ENCODE peak calls at places on chromosomes 11 and 22, in six cellular contexts. I, Y, N, H, T and O are unnamed samples.

GRCh38 chr11:72786305-72787261 is 7.3 kb downstream of the STARD10 start:
- DNase-seq in T (no peak), Y (no peak), N (peak; percentile 48), I (peak; percentile 89), H (no peak), O (no peak)

GRCh38 chr22:29031236-29031982 is 30.2 kb downstream of the C22orf31 start:
- DNase-seq in Y (peak; percentile 85), H (no peak), N (peak; percentile 82), I (peak; percentile 44), T (no peak), O (no peak)

GRCh38 chr11:120122921-120123683 is 14.8 kb downstream of the TRIM29 start:
- DNase-seq in N (no peak), Y (no peak), H (no peak), T (no peak), I (no peak), O (no peak)

GRCh38 chr11:119684361-119685072 is 44.5 kb downstream of the NECTIN1 start:
- DNase-seq in N (peak; percentile 47), T (no peak), I (no peak), Y (no peak), H (peak; percentile 60), O (no peak)

GRCh38 chr11:120172054-120172881 is 34.4 kb upstream of the TRIM29 start:
- DNase-seq in Y (peak; percentile 71), N (peak; percentile 77), H (peak; percentile 51), T (peak; percentile 45), I (peak; percentile 77), O (no peak)

GRCh38 chr11:114128399-114128798 is 68.9 kb downstream of the ZBTB16 start:
- DNase-seq in H (no peak), T (no peak), N (no peak), Y (no peak), I (no peak), O (no peak)

GRCh38 chr22:21450320-21450831 is 16.8 kb upstream of the TMEM191C start:
- DNase-seq in I (peak; percentile 18), T (no peak), N (peak; percentile 1), Y (peak; percentile 11), H (no peak), O (no peak)

GRCh38 chr11:44842219-44842618 is 108.5 kb downstream of the TP53I11 start:
- DNase-seq in T (no peak), Y (no peak), I (no peak), N (no peak), H (no peak), O (no peak)

GRCh38 chr11:24556693-24557092 is 59.8 kb downstream of the LUZP2 start:
- DNase-seq in I (no peak), N (no peak), T (no peak), Y (no peak), H (no peak), O (no peak)

GRCh38 chr11:34936945-34937344 is 20.5 kb downstream of the PDHX start:
- DNase-seq in T (no peak), Y (no peak), H (no peak), I (no peak), N (no peak), O (no peak)

GRCh38 chr22:36406721-36407120 is 19.0 kb upstream of the MYH9 start:
- DNase-seq in T (no peak), H (no peak), N (no peak), I (no peak), Y (no peak), O (no peak)

GRCh38 chr11:120168960-120169681 is 31.2 kb upstream of the TRIM29 start:
- DNase-seq in H (peak; percentile 45), N (peak; percentile 71), I (peak; percentile 75), Y (no peak), T (peak; percentile 41), O (no peak)

GRCh38 chr11:126101241-126101929 is 38.7 kb upstream of the CDON start:
- DNase-seq in H (no peak), T (no peak), N (no peak), I (no peak), Y (no peak), O (no peak)

GRCh38 chr22:26515938-26516337 is 3.7 kb upstream of the TFIP11 start:
- DNase-seq in H (no peak), Y (no peak), I (no peak), N (no peak), T (no peak), O (no peak)

GRCh38 chr22:26516503-26516902 is 4.2 kb upstream of the TFIP11 start:
- DNase-seq in T (no peak), N (peak; percentile 61), Y (no peak), H (no peak), I (no peak), O (no peak)

GRCh38 chr22:26514419-26515161 is 2.3 kb upstream of the TFIP11 start:
- DNase-seq in T (no peak), H (no peak), I (no peak), Y (no peak), N (no peak), O (no peak)

GRCh38 chr22:26512149-26512793 is at the start of gene TFIP11:
- DNase-seq in N (peak; percentile 95), I (peak; percentile 97), H (peak; percentile 94), Y (peak; percentile 94), T (peak; percentile 88), O (peak; percentile 88)

GRCh38 chr22:26513852-26514251 is 1.6 kb upstream of the TFIP11 start:
- DNase-seq in I (no peak), T (no peak), N (no peak), H (no peak), Y (no peak), O (no peak)
- H3K4me3 ChIP-seq in I (no peak overlapping the region), T (no peak overlapping the region), N (no peak overlapping the region), H (no peak overlapping the region), Y (no peak overlapping the region), O (no peak overlapping the region)

GRCh38 chr22:39953101-39953500 is 7.1 kb upstream of the TMA7B start:
- DNase-seq in I (no peak), T (no peak), H (no peak), Y (no peak), N (no peak), O (no peak)

GRCh38 chr22:39952347-39952746 is 7.8 kb upstream of the TMA7B start:
- DNase-seq in Y (no peak), H (no peak), T (peak; percentile 46), I (no peak), N (no peak), O (no peak)

GRCh38 chr22:39956932-39957664 is 3.1 kb upstream of the TMA7B start:
- DNase-seq in Y (no peak), T (no peak), H (peak; percentile 91), I (no peak), N (no peak), O (no peak)

GRCh38 chr22:39955675-39956074 is 4.5 kb upstream of the TMA7B start:
- DNase-seq in N (no peak), H (no peak), I (no peak), Y (no peak), T (no peak), O (no peak)

DNA sequence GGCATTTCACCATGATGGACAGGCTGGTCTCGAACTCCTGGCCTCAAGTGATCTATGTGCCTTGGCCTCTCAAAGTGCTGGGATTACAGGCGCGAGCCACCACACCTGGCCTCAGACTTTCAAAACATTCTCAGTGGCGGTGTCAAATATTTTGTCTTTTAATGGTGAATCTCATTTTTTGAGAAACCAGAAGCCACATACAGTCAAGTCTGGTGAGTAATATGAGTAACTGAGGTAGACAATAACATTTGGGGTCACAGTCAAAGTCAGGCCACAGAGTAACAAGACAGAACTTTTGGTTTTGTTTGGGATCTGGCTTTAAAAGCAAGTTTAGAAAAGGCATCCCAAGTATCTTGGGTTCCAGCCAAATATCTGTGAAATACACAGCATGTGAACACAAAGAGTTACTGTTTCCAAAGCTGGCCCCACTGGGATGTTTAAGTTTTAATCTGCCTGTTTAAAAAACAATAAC is 5.6 kb upstream of the TMA7B start:
- DNase-seq in I (no peak), H (no peak), Y (no peak), N (peak; percentile 40), T (no peak), O (no peak)
- H3K4me1 ChIP-seq in I (peaks cover 18% of the 10 kb centered on the region), H (peaks cover 36% of the 10 kb centered on the region), Y (no peaks in the 10 kb centered on the region), N (no peaks in the 10 kb centered on the region), T (peaks cover 94% of the 10 kb centered on the region), O (peaks cover 64% of the 10 kb centered on the region)

GRCh38 chr11:66373261-66373660 is 1.7 kb upstream of the SLC29A2 start:
- DNase-seq in N (no peak), I (no peak), T (no peak), H (no peak), Y (no peak), O (no peak)
- H3K27ac ChIP-seq in N (peak overlapping the region; percentile 47), I (no peak overlapping the region), T (no peak overlapping the region), H (no peak overlapping the region), Y (no peak overlapping the region), O (no peak overlapping the region)

GRCh38 chr22:25742918-25743708 is 1.1 kb downstream of the MYO18B start:
- DNase-seq in T (no peak), I (no peak), H (no peak), Y (no peak), N (no peak), O (no peak)
- H3K4me3 ChIP-seq in T (no peak overlapping the region), I (no peak overlapping the region), H (peak overlapping the region; percentile 39), Y (no peak overlapping the region), N (no peak overlapping the region), O (no peak overlapping the region)

GRCh38 chr11:64070301-64070656 is 34.5 kb downstream of the FLRT1 start:
- DNase-seq in N (no peak), H (no peak), Y (no peak), I (no peak), T (no peak), O (no peak)

GRCh38 chr11:64073542-64073941 is 37.8 kb downstream of the FLRT1 start:
- DNase-seq in H (no peak), N (no peak), Y (no peak), I (no peak), T (no peak), O (no peak)

GRCh38 chr11:64072403-64072802 is 36.7 kb downstream of the FLRT1 start:
- DNase-seq in I (no peak), N (no peak), Y (no peak), H (no peak), T (no peak), O (no peak)

GRCh38 chr11:64072871-64073270 is 37.1 kb downstream of the FLRT1 start:
- DNase-seq in H (no peak), Y (no peak), T (no peak), N (no peak), I (no peak), O (no peak)

GRCh38 chr11:64071849-64072248 is 36.1 kb downstream of the FLRT1 start:
- DNase-seq in N (no peak), H (no peak), I (no peak), Y (no peak), T (no peak), O (no peak)
- H3K4me1 ChIP-seq in N (peaks cover 13% of the 10 kb centered on the region), H (no peaks in the 10 kb centered on the region), I (no peaks in the 10 kb centered on the region), Y (no peaks in the 10 kb centered on the region), T (peaks cover 10% of the 10 kb centered on the region), O (peaks cover 9% of the 10 kb centered on the region)

DNA sequence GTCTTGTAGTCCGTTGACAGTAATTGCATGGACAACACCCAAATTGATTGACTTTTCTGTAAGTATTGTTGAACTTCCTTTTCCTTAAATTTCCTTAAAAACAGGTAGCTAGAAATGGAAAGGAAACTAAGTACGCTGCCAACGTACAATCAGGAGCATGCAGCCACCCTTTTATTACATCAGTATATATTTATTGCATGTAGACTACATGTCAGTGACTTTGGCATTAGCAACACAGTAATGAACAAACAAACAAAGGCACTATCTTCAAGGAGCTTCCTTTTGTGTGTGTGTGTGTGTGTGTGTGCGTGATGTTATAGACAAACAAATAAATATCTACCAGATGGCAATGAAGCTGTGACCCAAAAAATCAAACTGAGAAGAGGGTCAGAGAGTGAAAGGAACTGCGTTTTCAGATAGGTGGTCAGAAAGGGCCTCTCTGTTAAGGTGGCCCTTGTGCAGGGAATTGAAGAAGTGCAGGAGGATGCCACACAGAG is at the start of gene OR9Q1:
- DNase-seq in Y (no peak), I (no peak), T (no peak), H (no peak), N (no peak), O (no peak)
- H3K27ac ChIP-seq in Y (no peak within 1 kb of the TSS), I (peak within 1 kb of the TSS; percentile 22), T (no peak within 1 kb of the TSS), H (no peak within 1 kb of the TSS), N (peak within 1 kb of the TSS; percentile 52), O (no peak within 1 kb of the TSS)